ENCODE peak calls at places on chromosomes 5 and 9, in ten cellular contexts. One of them, this sample, is unnamed.

GRCh38 chr5:174751154-174751990 is 27.0 kb downstream of the MSX2 start:
- DNase-seq in brain microvascular endothelial cell: no peak
- DNase-seq in NCI-H69: peak
- DNase-seq in ovary: no peak
- DNase-seq in activated gamma-delta T cell: no peak
- DNase-seq in heart left ventricle: no peak
- DNase-seq in midbrain: no peak
- DNase-seq in activated CD4-positive, alpha-beta T cell treated with anti-CD3 and anti-CD28 coated beads, Interleukin-2, amount 10 ng/mL, durations not matched to agents 7 days and 5 days: no peak
- DNase-seq in T-helper 2 cell: peak
- DNase-seq in activated naive CD4-positive, alpha-beta T cell treated with anti-CD3 and anti-CD28 coated beads, Interleukin-2, amount 50 U/mL, for 72 hours: no peak
- DNase-seq in this sample: no peak

GRCh38 chr9:136253246-136254130 is 7.9 kb upstream of the QSOX2 start:
- DNase-seq in brain microvascular endothelial cell: no peak
- DNase-seq in NCI-H69: no peak
- DNase-seq in ovary: no peak
- DNase-seq in activated gamma-delta T cell: no peak
- DNase-seq in heart left ventricle: no peak
- DNase-seq in midbrain: no peak
- DNase-seq in activated CD4-positive, alpha-beta T cell treated with anti-CD3 and anti-CD28 coated beads, Interleukin-2, amount 10 ng/mL, durations not matched to agents 7 days and 5 days: no peak
- DNase-seq in T-helper 2 cell: no peak
- DNase-seq in activated naive CD4-positive, alpha-beta T cell treated with anti-CD3 and anti-CD28 coated beads, Interleukin-2, amount 50 U/mL, for 72 hours: no peak
- DNase-seq in this sample: no peak

GRCh38 chr9:73474002-73474600 is 322.4 kb downstream of the ANXA1 start:
- DNase-seq in brain microvascular endothelial cell: no peak
- DNase-seq in NCI-H69: no peak
- DNase-seq in ovary: no peak
- DNase-seq in activated gamma-delta T cell: no peak
- DNase-seq in heart left ventricle: no peak
- DNase-seq in midbrain: no peak
- DNase-seq in activated CD4-positive, alpha-beta T cell treated with anti-CD3 and anti-CD28 coated beads, Interleukin-2, amount 10 ng/mL, durations not matched to agents 7 days and 5 days: no peak
- DNase-seq in T-helper 2 cell: no peak
- DNase-seq in activated naive CD4-positive, alpha-beta T cell treated with anti-CD3 and anti-CD28 coated beads, Interleukin-2, amount 50 U/mL, for 72 hours: no peak
- DNase-seq in this sample: no peak

GRCh38 chr5:90807483-90807882 is 248.9 kb downstream of the ADGRV1 start:
- DNase-seq in brain microvascular endothelial cell: no peak
- DNase-seq in NCI-H69: no peak
- DNase-seq in ovary: no peak
- DNase-seq in activated gamma-delta T cell: no peak
- DNase-seq in heart left ventricle: no peak
- DNase-seq in midbrain: no peak
- DNase-seq in activated CD4-positive, alpha-beta T cell treated with anti-CD3 and anti-CD28 coated beads, Interleukin-2, amount 10 ng/mL, durations not matched to agents 7 days and 5 days: no peak
- DNase-seq in T-helper 2 cell: no peak
- DNase-seq in activated naive CD4-positive, alpha-beta T cell treated with anti-CD3 and anti-CD28 coated beads, Interleukin-2, amount 50 U/mL, for 72 hours: no peak
- DNase-seq in this sample: no peak

GRCh38 chr5:139282195-139282557 is 11.4 kb upstream of the MATR3 start:
- DNase-seq in brain microvascular endothelial cell: no peak
- DNase-seq in NCI-H69: peak
- DNase-seq in ovary: no peak
- DNase-seq in activated gamma-delta T cell: no peak
- DNase-seq in heart left ventricle: no peak
- DNase-seq in midbrain: no peak
- DNase-seq in activated CD4-positive, alpha-beta T cell treated with anti-CD3 and anti-CD28 coated beads, Interleukin-2, amount 10 ng/mL, durations not matched to agents 7 days and 5 days: no peak
- DNase-seq in T-helper 2 cell: no peak
- DNase-seq in activated naive CD4-positive, alpha-beta T cell treated with anti-CD3 and anti-CD28 coated beads, Interleukin-2, amount 50 U/mL, for 72 hours: no peak
- DNase-seq in this sample: no peak

GRCh38 chr5:135335031-135335828 is 63.8 kb downstream of the MACROH2A1 start:
- DNase-seq in brain microvascular endothelial cell: no peak
- DNase-seq in NCI-H69: no peak
- DNase-seq in ovary: no peak
- DNase-seq in activated gamma-delta T cell: no peak
- DNase-seq in heart left ventricle: no peak
- DNase-seq in midbrain: no peak
- DNase-seq in activated CD4-positive, alpha-beta T cell treated with anti-CD3 and anti-CD28 coated beads, Interleukin-2, amount 10 ng/mL, durations not matched to agents 7 days and 5 days: no peak
- DNase-seq in T-helper 2 cell: no peak
- DNase-seq in activated naive CD4-positive, alpha-beta T cell treated with anti-CD3 and anti-CD28 coated beads, Interleukin-2, amount 50 U/mL, for 72 hours: no peak
- DNase-seq in this sample: no peak

GRCh38 chr5:142235050-142235797 is 89.6 kb downstream of the SPRY4 start:
- DNase-seq in brain microvascular endothelial cell: no peak
- DNase-seq in NCI-H69: no peak
- DNase-seq in ovary: no peak
- DNase-seq in activated gamma-delta T cell: no peak
- DNase-seq in heart left ventricle: no peak
- DNase-seq in midbrain: no peak
- DNase-seq in activated CD4-positive, alpha-beta T cell treated with anti-CD3 and anti-CD28 coated beads, Interleukin-2, amount 10 ng/mL, durations not matched to agents 7 days and 5 days: no peak
- DNase-seq in T-helper 2 cell: no peak
- DNase-seq in activated naive CD4-positive, alpha-beta T cell treated with anti-CD3 and anti-CD28 coated beads, Interleukin-2, amount 50 U/mL, for 72 hours: peak
- DNase-seq in this sample: no peak

GRCh38 chr9:124259273-124260078 is 1.7 kb downstream of the NEK6 start:
- DNase-seq in brain microvascular endothelial cell: peak
- DNase-seq in NCI-H69: peak
- DNase-seq in ovary: peak
- DNase-seq in activated gamma-delta T cell: no peak
- DNase-seq in heart left ventricle: peak
- DNase-seq in midbrain: peak
- DNase-seq in activated CD4-positive, alpha-beta T cell treated with anti-CD3 and anti-CD28 coated beads, Interleukin-2, amount 10 ng/mL, durations not matched to agents 7 days and 5 days: no peak
- DNase-seq in T-helper 2 cell: no peak
- DNase-seq in activated naive CD4-positive, alpha-beta T cell treated with anti-CD3 and anti-CD28 coated beads, Interleukin-2, amount 50 U/mL, for 72 hours: no peak
- DNase-seq in this sample: no peak

This sample was measured in natural killer cell.